ENCODE peak calls at places on chromosomes 2 and 18, in eight cellular contexts. One of them, this sample, is unnamed.

GRCh38 chr18:75880913-75881504 is 453.5 kb upstream of the SMIM21 start:
- DNase-seq in fibroblast of pulmonary artery: no peak
- DNase-seq in endothelial cell: no peak
- DNase-seq in mesothelial cell of epicardium: no peak
- DNase-seq in SK-N-SH: peak; percentile 31
- DNase-seq in GM23338: no peak
- DNase-seq in K562: no peak
- DNase-seq in choroid plexus epithelial cell: no peak
- DNase-seq in this sample: no peak

GRCh38 chr2:130303142-130303541 is 39.6 kb upstream of the IMP4 start:
- DNase-seq in GM23338: no peak
- DNase-seq in mesothelial cell of epicardium: no peak
- DNase-seq in K562: no peak
- DNase-seq in fibroblast of pulmonary artery: no peak
- DNase-seq in endothelial cell: no peak
- DNase-seq in choroid plexus epithelial cell: no peak
- DNase-seq in SK-N-SH: no peak
- DNase-seq in this sample: no peak

GRCh38 chr18:26971327-26971918 is 105.9 kb upstream of the AQP4 start:
- DNase-seq in SK-N-SH: no peak
- DNase-seq in fibroblast of pulmonary artery: no peak
- DNase-seq in K562: no peak
- DNase-seq in endothelial cell: no peak
- DNase-seq in choroid plexus epithelial cell: no peak
- DNase-seq in mesothelial cell of epicardium: no peak
- DNase-seq in GM23338: no peak
- DNase-seq in this sample: no peak

GRCh38 chr2:62806231-62806630 is 100.7 kb downstream of the EHBP1 start:
- DNase-seq in SK-N-SH: no peak
- DNase-seq in fibroblast of pulmonary artery: peak; percentile 29
- DNase-seq in choroid plexus epithelial cell: peak; percentile 59
- DNase-seq in endothelial cell: no peak
- DNase-seq in mesothelial cell of epicardium: no peak
- DNase-seq in K562: no peak
- DNase-seq in GM23338: no peak
- DNase-seq in this sample: no peak

GRCh38 chr18:57727952-57728807 is 74.9 kb downstream of the ATP8B1 start:
- DNase-seq in fibroblast of pulmonary artery: peak; percentile 55
- DNase-seq in choroid plexus epithelial cell: peak; percentile 52
- DNase-seq in K562: no peak
- DNase-seq in SK-N-SH: no peak
- DNase-seq in endothelial cell: no peak
- DNase-seq in GM23338: no peak
- DNase-seq in mesothelial cell of epicardium: no peak
- DNase-seq in this sample: no peak

GRCh38 chr18:57841568-57841967 is 38.5 kb upstream of the ATP8B1 start:
- DNase-seq in SK-N-SH: no peak
- DNase-seq in mesothelial cell of epicardium: no peak
- DNase-seq in choroid plexus epithelial cell: no peak
- DNase-seq in K562: no peak
- DNase-seq in GM23338: no peak
- DNase-seq in fibroblast of pulmonary artery: no peak
- DNase-seq in endothelial cell: no peak
- DNase-seq in this sample: peak; percentile 52

GRCh38 chr2:159065313-159065712 is 96.9 kb downstream of the TANC1 start:
- DNase-seq in SK-N-SH: no peak
- DNase-seq in choroid plexus epithelial cell: peak; percentile 58
- DNase-seq in fibroblast of pulmonary artery: no peak
- DNase-seq in endothelial cell: no peak
- DNase-seq in GM23338: no peak
- DNase-seq in mesothelial cell of epicardium: no peak
- DNase-seq in K562: no peak
- DNase-seq in this sample: no peak

GRCh38 chr18:48132993-48133674 is 202.7 kb upstream of the SMAD2 start:
- DNase-seq in mesothelial cell of epicardium: no peak
- DNase-seq in SK-N-SH: no peak
- DNase-seq in fibroblast of pulmonary artery: no peak
- DNase-seq in endothelial cell: no peak
- DNase-seq in GM23338: no peak
- DNase-seq in K562: no peak
- DNase-seq in choroid plexus epithelial cell: no peak
- DNase-seq in this sample: no peak

GRCh38 chr2:117536139-117536538 is 278.4 kb upstream of the DDX18 start:
- DNase-seq in choroid plexus epithelial cell: no peak
- DNase-seq in endothelial cell: peak; percentile 29
- DNase-seq in fibroblast of pulmonary artery: no peak
- DNase-seq in GM23338: peak; percentile 70
- DNase-seq in K562: no peak
- DNase-seq in mesothelial cell of epicardium: no peak
- DNase-seq in SK-N-SH: no peak
- DNase-seq in this sample: peak; percentile 8

GRCh38 chr2:156892449-156893335 is 364.8 kb upstream of the GALNT5 start:
- DNase-seq in GM23338: peak; percentile 77
- DNase-seq in endothelial cell: no peak
- DNase-seq in fibroblast of pulmonary artery: peak; percentile 79
- DNase-seq in mesothelial cell of epicardium: no peak
- DNase-seq in choroid plexus epithelial cell: peak; percentile 72
- DNase-seq in K562: peak; percentile 35
- DNase-seq in SK-N-SH: peak; percentile 0
- DNase-seq in this sample: peak; percentile 8

GRCh38 chr18:4672152-4672551 is 217.0 kb upstream of the DLGAP1 start:
- DNase-seq in K562: no peak
- DNase-seq in choroid plexus epithelial cell: no peak
- DNase-seq in endothelial cell: no peak
- DNase-seq in SK-N-SH: no peak
- DNase-seq in fibroblast of pulmonary artery: no peak
- DNase-seq in mesothelial cell of epicardium: no peak
- DNase-seq in GM23338: peak; percentile 1
- DNase-seq in this sample: no peak

GRCh38 chr2:37020212-37020886 is 54.0 kb upstream of the STRN start:
- DNase-seq in GM23338: no peak
- DNase-seq in choroid plexus epithelial cell: peak; percentile 94
- DNase-seq in mesothelial cell of epicardium: peak; percentile 31
- DNase-seq in endothelial cell: no peak
- DNase-seq in SK-N-SH: peak; percentile 25
- DNase-seq in K562: no peak
- DNase-seq in fibroblast of pulmonary artery: peak; percentile 86
- DNase-seq in this sample: no peak

GRCh38 chr2:37029758-37030157 is 54.4 kb downstream of the HEATR5B start:
- DNase-seq in fibroblast of pulmonary artery: no peak
- DNase-seq in endothelial cell: no peak
- DNase-seq in SK-N-SH: no peak
- DNase-seq in K562: no peak
- DNase-seq in mesothelial cell of epicardium: no peak
- DNase-seq in choroid plexus epithelial cell: no peak
- DNase-seq in GM23338: no peak
- DNase-seq in this sample: no peak

GRCh38 chr2:37020887-37021796 is 54.8 kb upstream of the STRN start:
- DNase-seq in choroid plexus epithelial cell: peak; percentile 44
- DNase-seq in K562: no peak
- DNase-seq in mesothelial cell of epicardium: no peak
- DNase-seq in endothelial cell: no peak
- DNase-seq in GM23338: peak; percentile 11
- DNase-seq in fibroblast of pulmonary artery: peak; percentile 45
- DNase-seq in SK-N-SH: no peak
- DNase-seq in this sample: no peak

DNA sequence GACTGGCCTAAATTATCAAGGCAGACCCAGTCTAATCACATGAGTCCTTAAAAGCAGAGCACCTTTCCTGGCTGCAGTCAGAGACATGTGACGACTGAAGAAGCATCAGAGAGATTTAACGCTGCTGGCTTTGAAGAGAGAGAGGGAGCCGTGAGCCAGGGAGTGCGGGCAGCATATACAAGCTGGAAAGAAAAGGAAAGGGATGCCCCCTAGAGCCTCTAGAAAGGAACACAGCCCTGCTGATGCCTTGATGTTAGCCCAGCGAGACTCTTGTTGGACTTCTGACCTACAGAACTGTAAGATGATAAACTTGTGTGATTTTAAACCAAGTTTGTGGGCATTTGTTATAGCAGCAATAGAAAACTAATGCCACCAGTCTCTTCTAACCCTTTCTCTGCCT is 58.1 kb downstream of the HEATR5B start:
- DNase-seq in GM23338: peak; percentile 83
- DNase-seq in choroid plexus epithelial cell: peak; percentile 24
- DNase-seq in K562: peak; percentile 38
- DNase-seq in mesothelial cell of epicardium: no peak
- DNase-seq in SK-N-SH: peak; percentile 14
- DNase-seq in endothelial cell: peak; percentile 8
- DNase-seq in fibroblast of pulmonary artery: peak; percentile 11
- DNase-seq in this sample: no peak
- TF ChIP-seq CTCF in GM23338: peak; percentile 81
- TF ChIP-seq CTCF in choroid plexus epithelial cell: peak; percentile 40
- TF ChIP-seq CTCF in K562: peak; percentile 56
- TF ChIP-seq CTCF in mesothelial cell of epicardium: no peak
- TF ChIP-seq CTCF in SK-N-SH: peak; percentile 25
- TF ChIP-seq CTCF in endothelial cell: no peak
- TF ChIP-seq CTCF in fibroblast of pulmonary artery: no peak
- TF ChIP-seq CTCF in this sample: no peak

GRCh38 chr2:3460831-3461544 is 58.3 kb downstream of the ADI1 start:
- DNase-seq in choroid plexus epithelial cell: no peak
- DNase-seq in GM23338: no peak
- DNase-seq in endothelial cell: no peak
- DNase-seq in mesothelial cell of epicardium: no peak
- DNase-seq in SK-N-SH: no peak
- DNase-seq in fibroblast of pulmonary artery: no peak
- DNase-seq in K562: no peak
- DNase-seq in this sample: no peak

GRCh38 chr2:3461781-3462492 is 57.4 kb downstream of the ADI1 start:
- DNase-seq in fibroblast of pulmonary artery: peak; percentile 79
- DNase-seq in K562: peak; percentile 62
- DNase-seq in choroid plexus epithelial cell: peak; percentile 82
- DNase-seq in GM23338: peak; percentile 76
- DNase-seq in mesothelial cell of epicardium: no peak
- DNase-seq in SK-N-SH: peak; percentile 89
- DNase-seq in endothelial cell: peak; percentile 43
- DNase-seq in this sample: peak; percentile 88

GRCh38 chr2:3463156-3463835 is 56.0 kb downstream of the ADI1 start:
- DNase-seq in choroid plexus epithelial cell: no peak
- DNase-seq in SK-N-SH: no peak
- DNase-seq in endothelial cell: no peak
- DNase-seq in K562: no peak
- DNase-seq in mesothelial cell of epicardium: no peak
- DNase-seq in GM23338: no peak
- DNase-seq in fibroblast of pulmonary artery: no peak
- DNase-seq in this sample: no peak

GRCh38 chr2:3463914-3464313 is 55.4 kb downstream of the ADI1 start:
- DNase-seq in K562: no peak
- DNase-seq in mesothelial cell of epicardium: no peak
- DNase-seq in endothelial cell: no peak
- DNase-seq in GM23338: no peak
- DNase-seq in fibroblast of pulmonary artery: no peak
- DNase-seq in choroid plexus epithelial cell: no peak
- DNase-seq in SK-N-SH: no peak
- DNase-seq in this sample: no peak

GRCh38 chr2:3462493-3463104 is 56.7 kb downstream of the ADI1 start:
- DNase-seq in SK-N-SH: no peak
- DNase-seq in K562: no peak
- DNase-seq in fibroblast of pulmonary artery: no peak
- DNase-seq in choroid plexus epithelial cell: no peak
- DNase-seq in GM23338: no peak
- DNase-seq in mesothelial cell of epicardium: no peak
- DNase-seq in endothelial cell: no peak
- DNase-seq in this sample: no peak
- TF ChIP-seq CTCF in SK-N-SH: no peak
- TF ChIP-seq CTCF in K562: no peak
- TF ChIP-seq CTCF in fibroblast of pulmonary artery: no peak
- TF ChIP-seq CTCF in choroid plexus epithelial cell: no peak
- TF ChIP-seq CTCF in GM23338: no peak
- TF ChIP-seq CTCF in mesothelial cell of epicardium: peak; percentile 28
- TF ChIP-seq CTCF in endothelial cell: peak; percentile 55
- TF ChIP-seq CTCF in this sample: no peak

GRCh38 chr2:29290293-29291052 is 175.3 kb downstream of the CLIP4 start:
- DNase-seq in endothelial cell: peak; percentile 13
- DNase-seq in choroid plexus epithelial cell: no peak
- DNase-seq in mesothelial cell of epicardium: no peak
- DNase-seq in fibroblast of pulmonary artery: no peak
- DNase-seq in GM23338: peak; percentile 54
- DNase-seq in SK-N-SH: no peak
- DNase-seq in K562: no peak
- DNase-seq in this sample: no peak

GRCh38 chr2:29293830-29294438 is 178.7 kb downstream of the CLIP4 start:
- DNase-seq in K562: peak; percentile 27
- DNase-seq in fibroblast of pulmonary artery: peak; percentile 50
- DNase-seq in GM23338: peak; percentile 91
- DNase-seq in endothelial cell: peak; percentile 63
- DNase-seq in choroid plexus epithelial cell: peak; percentile 52
- DNase-seq in SK-N-SH: no peak
- DNase-seq in mesothelial cell of epicardium: peak; percentile 40
- DNase-seq in this sample: peak; percentile 31

GRCh38 chr2:29296585-29296984 is 181.4 kb downstream of the CLIP4 start:
- DNase-seq in choroid plexus epithelial cell: no peak
- DNase-seq in endothelial cell: no peak
- DNase-seq in mesothelial cell of epicardium: no peak
- DNase-seq in K562: no peak
- DNase-seq in fibroblast of pulmonary artery: no peak
- DNase-seq in GM23338: no peak
- DNase-seq in SK-N-SH: no peak
- DNase-seq in this sample: no peak

DNA sequence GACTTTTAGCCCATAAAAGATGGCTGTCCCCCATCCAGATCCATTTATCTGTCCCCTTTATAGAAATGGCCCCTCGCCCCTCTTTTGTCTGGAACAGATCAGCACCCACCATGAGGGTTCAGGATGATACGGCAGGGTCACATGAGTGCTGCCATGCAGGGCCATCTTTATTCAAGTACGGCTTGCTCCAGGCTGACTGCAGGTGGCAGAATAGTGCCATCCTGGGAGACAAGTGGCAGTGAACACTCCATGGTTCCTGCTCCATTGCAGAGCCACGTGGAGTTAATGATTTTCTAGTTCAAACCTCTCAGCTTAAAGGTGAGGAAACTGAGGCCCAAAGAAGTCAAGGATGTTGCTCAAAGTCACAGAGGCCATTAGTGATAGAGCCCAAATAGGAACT is 180.6 kb downstream of the CLIP4 start:
- DNase-seq in mesothelial cell of epicardium: no peak
- DNase-seq in endothelial cell: peak; percentile 23
- DNase-seq in fibroblast of pulmonary artery: peak; percentile 7
- DNase-seq in GM23338: peak; percentile 26
- DNase-seq in SK-N-SH: peak; percentile 54
- DNase-seq in K562: no peak
- DNase-seq in choroid plexus epithelial cell: peak; percentile 60
- DNase-seq in this sample: no peak
- TF ChIP-seq CTCF in mesothelial cell of epicardium: no peak
- TF ChIP-seq CTCF in endothelial cell: peak; percentile 19
- TF ChIP-seq CTCF in fibroblast of pulmonary artery: peak; percentile 2
- TF ChIP-seq CTCF in GM23338: peak; percentile 79
- TF ChIP-seq CTCF in SK-N-SH: peak; percentile 49
- TF ChIP-seq CTCF in K562: no peak
- TF ChIP-seq CTCF in choroid plexus epithelial cell: peak; percentile 69
- TF ChIP-seq CTCF in this sample: peak; percentile 11

GRCh38 chr2:202870431-202871160 is 970 bp downstream of the ICA1L start:
- DNase-seq in endothelial cell: peak; percentile 66
- DNase-seq in mesothelial cell of epicardium: peak; percentile 25
- DNase-seq in GM23338: peak; percentile 95
- DNase-seq in fibroblast of pulmonary artery: peak; percentile 53
- DNase-seq in K562: peak; percentile 52
- DNase-seq in choroid plexus epithelial cell: peak; percentile 67
- DNase-seq in SK-N-SH: peak; percentile 85
- DNase-seq in this sample: peak; percentile 83

GRCh38 chr2:202871161-202872141 is at the start of gene ICA1L:
- DNase-seq in mesothelial cell of epicardium: peak; percentile 54
- DNase-seq in K562: peak; percentile 61
- DNase-seq in choroid plexus epithelial cell: peak; percentile 48
- DNase-seq in GM23338: peak; percentile 78
- DNase-seq in fibroblast of pulmonary artery: peak; percentile 53
- DNase-seq in SK-N-SH: peak; percentile 90
- DNase-seq in endothelial cell: peak; percentile 71
- DNase-seq in this sample: peak; percentile 84
- TF ChIP-seq CTCF in mesothelial cell of epicardium: no peak
- TF ChIP-seq CTCF in K562: no peak
- TF ChIP-seq CTCF in choroid plexus epithelial cell: no peak
- TF ChIP-seq CTCF in GM23338: no peak
- TF ChIP-seq CTCF in fibroblast of pulmonary artery: no peak
- TF ChIP-seq CTCF in SK-N-SH: no peak
- TF ChIP-seq CTCF in endothelial cell: no peak
- TF ChIP-seq CTCF in this sample: no peak